ENCODE peak calls at places on chromosomes 2 and 18, in four cellular contexts. W is HuH-7.5, C is left ventricle myocardium superior, O is adipocyte. J is an unnamed sample.
A peak's percentile ranks its signal among the peaks of the same experiment; 100 is the strongest.

GRCh38 chr18:41646915-41647314 is 308.1 kb upstream of the PIK3C3 start:
- DNase-seq in W (no peak), C (no peak), O (peak; percentile 67), J (no peak)

GRCh38 chr2:75406138-75406537 is 154.6 kb downstream of the EVA1A start:
- DNase-seq in C (no peak), W (no peak), O (no peak), J (no peak)

GRCh38 chr2:21696900-21697299 is 573.1 kb downstream of the TDRD15 start:
- DNase-seq in O (no peak), C (no peak), W (no peak), J (no peak)

GRCh38 chr2:54083440-54083839 is 32.0 kb upstream of the ACYP2 start:
- DNase-seq in W (no peak), C (no peak), O (no peak), J (no peak)

GRCh38 chr18:34358923-34359322 is 134.2 kb upstream of the NOL4 start:
- DNase-seq in O (no peak), W (no peak), C (no peak), J (no peak)

GRCh38 chr2:195320416-195320973 is 336.5 kb upstream of the SLC39A10 start:
- DNase-seq in W (no peak), O (no peak), C (no peak), J (no peak)

GRCh38 chr2:238286987-238287386 is 1.4 kb downstream of the PER2 start:
- DNase-seq in W (no peak), C (peak; percentile 32), O (peak; percentile 9), J (peak; percentile 33)

GRCh38 chr18:47100214-47100831 is 50.0 kb downstream of the HDHD2 start:
- DNase-seq in C (peak; percentile 39), O (peak; percentile 77), W (peak; percentile 19), J (no peak)

GRCh38 chr2:109381327-109381820 is 232.4 kb downstream of the SEPTIN10 start:
- DNase-seq in C (no peak), W (no peak), O (no peak), J (no peak)

GRCh38 chr2:240920783-240921231 is 14.7 kb downstream of the CROCC2 start:
- DNase-seq in C (peak; percentile 25), W (no peak), O (peak; percentile 17), J (peak; percentile 45)

GRCh38 chr2:180980943-180981898 is 816 bp downstream of the UBE2E3 start:
- DNase-seq in W (no peak), O (peak; percentile 79), C (peak; percentile 70), J (peak; percentile 48)

GRCh38 chr2:135650721-135651120 is 90.9 kb upstream of the UBXN4 start:
- DNase-seq in O (no peak), W (no peak), C (no peak), J (no peak)

GRCh38 chr2:177651833-177652232 is 259.3 kb downstream of the AGPS start:
- DNase-seq in W (no peak), O (no peak), C (no peak), J (no peak)

J was measured in lower lobe of right lung.